ENCODE peak calls at places on chromosome 10, in nine cellular contexts. One of them, this sample, is unnamed.

GRCh38 chr10:45444976-45445898 is 71.2 kb downstream of the ALOX5 start:
- DNase-seq in lower lobe of right lung: no peak
- DNase-seq in WTC11: no peak
- DNase-seq in fibroblast of lung: no peak
- DNase-seq in activated T-helper 1 cell treated with Interleukin-2 at 50 U/mL for 16 hours: no peak
- DNase-seq in neural progenitor cell: no peak
- DNase-seq in AG04450: no peak
- DNase-seq in myocyte: peak
- DNase-seq in activated naive CD8-positive, alpha-beta T cell treated with anti-CD3 and anti-CD28 coated beads, Interleukin-2, amount 50 U/mL, for 24 hours: no peak
- DNase-seq in this sample: no peak

GRCh38 chr10:49649294-49649693 is 30.2 kb upstream of the C10orf53 start:
- DNase-seq in AG04450: no peak
- DNase-seq in neural progenitor cell: peak
- DNase-seq in lower lobe of right lung: no peak
- DNase-seq in myocyte: no peak
- DNase-seq in WTC11: peak
- DNase-seq in activated T-helper 1 cell treated with Interleukin-2 at 50 U/mL for 16 hours: no peak
- DNase-seq in activated naive CD8-positive, alpha-beta T cell treated with anti-CD3 and anti-CD28 coated beads, Interleukin-2, amount 50 U/mL, for 24 hours: peak
- DNase-seq in fibroblast of lung: no peak
- DNase-seq in this sample: peak

GRCh38 chr10:6349846-6350245 is 147.1 kb downstream of the PFKFB3 start:
- DNase-seq in activated T-helper 1 cell treated with Interleukin-2 at 50 U/mL for 16 hours: no peak
- DNase-seq in neural progenitor cell: no peak
- DNase-seq in AG04450: no peak
- DNase-seq in lower lobe of right lung: no peak
- DNase-seq in activated naive CD8-positive, alpha-beta T cell treated with anti-CD3 and anti-CD28 coated beads, Interleukin-2, amount 50 U/mL, for 24 hours: no peak
- DNase-seq in WTC11: no peak
- DNase-seq in fibroblast of lung: no peak
- DNase-seq in myocyte: no peak
- DNase-seq in this sample: no peak

GRCh38 chr10:44425466-44425865 is 40.6 kb upstream of the CXCL12 start:
- DNase-seq in activated naive CD8-positive, alpha-beta T cell treated with anti-CD3 and anti-CD28 coated beads, Interleukin-2, amount 50 U/mL, for 24 hours: no peak
- DNase-seq in AG04450: no peak
- DNase-seq in myocyte: no peak
- DNase-seq in neural progenitor cell: no peak
- DNase-seq in lower lobe of right lung: no peak
- DNase-seq in WTC11: no peak
- DNase-seq in activated T-helper 1 cell treated with Interleukin-2 at 50 U/mL for 16 hours: no peak
- DNase-seq in fibroblast of lung: no peak
- DNase-seq in this sample: no peak

GRCh38 chr10:126459032-126459831 is 71.0 kb upstream of the ADAM12 start:
- DNase-seq in neural progenitor cell: peak
- DNase-seq in activated naive CD8-positive, alpha-beta T cell treated with anti-CD3 and anti-CD28 coated beads, Interleukin-2, amount 50 U/mL, for 24 hours: no peak
- DNase-seq in activated T-helper 1 cell treated with Interleukin-2 at 50 U/mL for 16 hours: no peak
- DNase-seq in WTC11: no peak
- DNase-seq in fibroblast of lung: peak
- DNase-seq in AG04450: no peak
- DNase-seq in lower lobe of right lung: no peak
- DNase-seq in myocyte: peak
- DNase-seq in this sample: no peak

GRCh38 chr10:12874501-12874900 is 127.0 kb downstream of the CCDC3 start:
- DNase-seq in WTC11: no peak
- DNase-seq in neural progenitor cell: no peak
- DNase-seq in lower lobe of right lung: no peak
- DNase-seq in fibroblast of lung: no peak
- DNase-seq in activated T-helper 1 cell treated with Interleukin-2 at 50 U/mL for 16 hours: no peak
- DNase-seq in AG04450: no peak
- DNase-seq in myocyte: no peak
- DNase-seq in activated naive CD8-positive, alpha-beta T cell treated with anti-CD3 and anti-CD28 coated beads, Interleukin-2, amount 50 U/mL, for 24 hours: no peak
- DNase-seq in this sample: no peak

GRCh38 chr10:52387744-52388143 is 73.7 kb downstream of the DKK1 start:
- DNase-seq in activated naive CD8-positive, alpha-beta T cell treated with anti-CD3 and anti-CD28 coated beads, Interleukin-2, amount 50 U/mL, for 24 hours: no peak
- DNase-seq in activated T-helper 1 cell treated with Interleukin-2 at 50 U/mL for 16 hours: no peak
- DNase-seq in fibroblast of lung: peak
- DNase-seq in neural progenitor cell: no peak
- DNase-seq in lower lobe of right lung: no peak
- DNase-seq in AG04450: no peak
- DNase-seq in myocyte: no peak
- DNase-seq in WTC11: no peak
- DNase-seq in this sample: no peak

GRCh38 chr10:113000876-113001598 is 51.0 kb downstream of the TCF7L2 start:
- DNase-seq in lower lobe of right lung: peak
- DNase-seq in neural progenitor cell: peak
- DNase-seq in activated T-helper 1 cell treated with Interleukin-2 at 50 U/mL for 16 hours: no peak
- DNase-seq in activated naive CD8-positive, alpha-beta T cell treated with anti-CD3 and anti-CD28 coated beads, Interleukin-2, amount 50 U/mL, for 24 hours: no peak
- DNase-seq in myocyte: no peak
- DNase-seq in fibroblast of lung: no peak
- DNase-seq in AG04450: no peak
- DNase-seq in WTC11: peak
- DNase-seq in this sample: no peak

GRCh38 chr10:94344522-94345122 is 18.1 kb downstream of the NOC3L start:
- DNase-seq in neural progenitor cell: no peak
- DNase-seq in lower lobe of right lung: no peak
- DNase-seq in fibroblast of lung: no peak
- DNase-seq in AG04450: no peak
- DNase-seq in activated T-helper 1 cell treated with Interleukin-2 at 50 U/mL for 16 hours: no peak
- DNase-seq in activated naive CD8-positive, alpha-beta T cell treated with anti-CD3 and anti-CD28 coated beads, Interleukin-2, amount 50 U/mL, for 24 hours: no peak
- DNase-seq in WTC11: no peak
- DNase-seq in myocyte: no peak
- DNase-seq in this sample: no peak

GRCh38 chr10:88986549-88987242 is 3.9 kb upstream of the FAS start:
- DNase-seq in activated naive CD8-positive, alpha-beta T cell treated with anti-CD3 and anti-CD28 coated beads, Interleukin-2, amount 50 U/mL, for 24 hours: no peak
- DNase-seq in AG04450: no peak
- DNase-seq in myocyte: peak
- DNase-seq in lower lobe of right lung: no peak
- DNase-seq in WTC11: no peak
- DNase-seq in neural progenitor cell: peak
- DNase-seq in fibroblast of lung: no peak
- DNase-seq in activated T-helper 1 cell treated with Interleukin-2 at 50 U/mL for 16 hours: no peak
- DNase-seq in this sample: no peak